ENCODE peak calls at places on chromosomes 6 and 20, in four cellular contexts. J is bronchial epithelial cell, M is GM06990, C is fibroblast of lung. H is an unnamed sample.

GRCh38 chr6:66103954-66104353 is 396.9 kb upstream of the EYS start:
- DNase-seq in C (no peak), M (no peak), J (no peak), H (no peak)

GRCh38 chr6:167795874-167796667 is 30.6 kb upstream of the AFDN start:
- DNase-seq in M (no peak), J (no peak), C (no peak), H (no peak)

GRCh38 chr6:26199057-26199772 is 112.0 kb downstream of the HFE start:
- DNase-seq in C (peak), M (peak), J (peak), H (peak)

GRCh38 chr6:169062272-169062671 is 191.4 kb downstream of the THBS2 start:
- DNase-seq in M (no peak), J (no peak), C (no peak), H (no peak)

GRCh38 chr6:105994522-105995402 is 91.4 kb upstream of the PRDM1 start:
- DNase-seq in M (peak), J (peak), C (peak), H (no peak)

GRCh38 chr6:53979468-53980067 is 131.7 kb upstream of the MLIP start:
- DNase-seq in C (no peak), J (peak), M (no peak), H (peak)

GRCh38 chr20:23143098-23143497 is 57.0 kb upstream of the CD93 start:
- DNase-seq in M (no peak), J (peak), C (peak), H (no peak)

GRCh38 chr20:41365785-41366545 is 653 bp downstream of the EMILIN3 start:
- DNase-seq in C (no peak), J (no peak), M (no peak), H (no peak)

GRCh38 chr6:28635547-28636158 is 110.0 kb downstream of the GPX5 start:
- DNase-seq in M (no peak), C (no peak), J (no peak), H (no peak)

GRCh38 chr6:33416386-33417126 is 1.4 kb downstream of the CUTA start:
- DNase-seq in C (no peak), J (no peak), M (peak), H (peak)

GRCh38 chr6:33415831-33416230 is 2.1 kb downstream of the CUTA start:
- DNase-seq in M (no peak), C (no peak), J (no peak), H (no peak)

GRCh38 chr6:33413200-33413599 is 2.4 kb downstream of the PHF1 start:
- DNase-seq in J (no peak), C (no peak), M (no peak), H (no peak)

GRCh38 chr6:33413601-33414120 is 2.8 kb downstream of the PHF1 start:
- DNase-seq in C (no peak), M (no peak), J (no peak), H (no peak)

GRCh38 chr6:33414592-33415271 is 3.2 kb downstream of the CUTA start:
- DNase-seq in C (no peak), M (no peak), J (no peak), H (no peak)
- TF ChIP-seq CTCF in C (peak), M (peak), J (peak), H (peak)

GRCh38 chr6:44226368-44227137 is 3.2 kb downstream of the SLC29A1 start:
- DNase-seq in J (no peak), M (no peak), C (no peak), H (no peak)
- H3K4me3 ChIP-seq in J (no peak), M (no peak), C (no peak), H (no peak)

GRCh38 chr20:11553603-11554002 is 364.1 kb upstream of the BTBD3 start:
- DNase-seq in C (no peak), M (no peak), J (peak), H (no peak)
- TF ChIP-seq CTCF in C (peak), M (no peak), J (peak), H (no peak)

DNA sequence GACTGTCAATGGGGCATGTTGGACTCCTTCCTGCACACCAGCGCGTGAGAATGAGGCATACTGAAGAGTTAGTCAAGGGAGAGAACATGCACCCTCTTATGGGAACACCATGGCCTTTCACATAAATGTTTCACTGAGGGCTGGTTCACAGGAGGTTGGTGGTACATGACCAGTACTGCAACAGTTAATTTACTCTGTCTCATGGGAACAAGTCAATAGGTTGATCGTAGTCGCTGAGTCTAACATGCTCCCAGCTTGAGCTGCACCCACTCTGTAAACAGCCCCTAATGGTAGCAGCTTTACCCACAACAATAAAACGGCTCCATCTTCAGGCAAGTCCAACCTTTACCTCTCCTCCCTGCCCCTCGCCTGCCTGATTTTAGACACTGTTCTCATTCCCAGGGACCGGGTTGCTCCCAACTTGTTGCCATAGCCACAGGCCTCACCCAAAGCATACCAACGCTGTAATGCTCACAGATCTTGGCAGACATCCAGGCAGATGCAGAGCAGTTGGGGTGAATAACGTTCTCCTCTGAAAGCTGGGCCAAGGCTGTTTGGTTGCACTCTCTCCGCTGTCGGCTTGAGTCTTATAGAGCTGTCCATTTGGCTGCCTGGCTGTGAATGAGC is 111.3 kb downstream of the LY86 start:
- DNase-seq in J (peak), C (peak), M (no peak), H (no peak)
- H3K4me3 ChIP-seq in J (no peak), C (no peak), M (no peak), H (no peak)

DNA sequence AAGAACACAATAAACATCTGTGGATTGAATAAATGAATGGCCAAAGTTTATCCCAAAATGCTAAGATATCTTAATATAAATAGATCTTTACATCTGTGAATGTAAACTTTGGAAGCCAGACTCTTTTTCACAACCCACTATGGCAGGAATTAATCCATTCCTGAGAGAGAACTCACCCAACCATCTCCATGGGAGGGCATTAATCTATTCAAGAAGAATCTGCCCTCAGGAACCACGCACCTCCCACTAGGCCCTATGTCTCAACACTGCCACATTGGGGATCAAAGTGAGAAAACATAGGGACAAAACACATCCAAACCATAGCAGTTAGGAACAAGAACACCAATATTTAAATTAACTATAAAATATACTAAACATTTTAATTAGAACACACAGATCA is 3.4 kb downstream of the UBE3D start:
- DNase-seq in M (no peak), J (no peak), C (peak), H (no peak)
- TF ChIP-seq CTCF in M (no peak), J (no peak), C (no peak), H (no peak)

GRCh38 chr6:123655520-123656306 is 19.0 kb upstream of the TRDN start:
- DNase-seq in J (no peak), M (peak), C (peak), H (no peak)
- H3K4me3 ChIP-seq in J (no peak), M (peak), C (no peak), H (no peak)